ENCODE peak calls at places on chromosomes 7 and 10, in five cellular contexts. H is dorsolateral prefrontal cortex, Y is aorta, P is tibial nerve, E is psoas muscle. T is an unnamed sample.
A peak's percentile ranks its signal among the peaks of the same experiment; 100 is the strongest.

GRCh38 chr7:136116186-136116585 is 139.0 kb upstream of the MTPN start:
- DNase-seq in H (no peak), Y (no peak), P (no peak), E (no peak), T (no peak)

GRCh38 chr7:18445483-18445882 is 50.1 kb upstream of the HDAC9 start:
- DNase-seq in H (no peak), Y (no peak), P (no peak), E (no peak), T (no peak)

GRCh38 chr7:36127075-36127740 is 25.8 kb upstream of the EEPD1 start:
- DNase-seq in H (no peak), Y (no peak), P (no peak), E (peak; percentile 58), T (no peak)

GRCh38 chr7:87926581-87927461 is 7.2 kb upstream of the ADAM22 start:
- DNase-seq in H (no peak), Y (no peak), P (no peak), E (no peak), T (no peak)

GRCh38 chr7:70693690-70694356 is 438.1 kb upstream of the GALNT17 start:
- DNase-seq in H (peak; percentile 47), Y (peak; percentile 95), P (peak; percentile 49), E (peak; percentile 95), T (no peak)

GRCh38 chr7:108613147-108613948 is 43.7 kb downstream of the DNAJB9 start:
- DNase-seq in H (no peak), Y (no peak), P (no peak), E (no peak), T (no peak)

GRCh38 chr7:47508389-47509380 is 73.2 kb downstream of the TNS3 start:
- DNase-seq in H (no peak), Y (no peak), P (no peak), E (peak; percentile 26), T (no peak)

GRCh38 chr10:56633876-56634452 is 272.9 kb upstream of the ZWINT start:
- DNase-seq in H (no peak), Y (no peak), P (no peak), E (no peak), T (no peak)

DNA sequence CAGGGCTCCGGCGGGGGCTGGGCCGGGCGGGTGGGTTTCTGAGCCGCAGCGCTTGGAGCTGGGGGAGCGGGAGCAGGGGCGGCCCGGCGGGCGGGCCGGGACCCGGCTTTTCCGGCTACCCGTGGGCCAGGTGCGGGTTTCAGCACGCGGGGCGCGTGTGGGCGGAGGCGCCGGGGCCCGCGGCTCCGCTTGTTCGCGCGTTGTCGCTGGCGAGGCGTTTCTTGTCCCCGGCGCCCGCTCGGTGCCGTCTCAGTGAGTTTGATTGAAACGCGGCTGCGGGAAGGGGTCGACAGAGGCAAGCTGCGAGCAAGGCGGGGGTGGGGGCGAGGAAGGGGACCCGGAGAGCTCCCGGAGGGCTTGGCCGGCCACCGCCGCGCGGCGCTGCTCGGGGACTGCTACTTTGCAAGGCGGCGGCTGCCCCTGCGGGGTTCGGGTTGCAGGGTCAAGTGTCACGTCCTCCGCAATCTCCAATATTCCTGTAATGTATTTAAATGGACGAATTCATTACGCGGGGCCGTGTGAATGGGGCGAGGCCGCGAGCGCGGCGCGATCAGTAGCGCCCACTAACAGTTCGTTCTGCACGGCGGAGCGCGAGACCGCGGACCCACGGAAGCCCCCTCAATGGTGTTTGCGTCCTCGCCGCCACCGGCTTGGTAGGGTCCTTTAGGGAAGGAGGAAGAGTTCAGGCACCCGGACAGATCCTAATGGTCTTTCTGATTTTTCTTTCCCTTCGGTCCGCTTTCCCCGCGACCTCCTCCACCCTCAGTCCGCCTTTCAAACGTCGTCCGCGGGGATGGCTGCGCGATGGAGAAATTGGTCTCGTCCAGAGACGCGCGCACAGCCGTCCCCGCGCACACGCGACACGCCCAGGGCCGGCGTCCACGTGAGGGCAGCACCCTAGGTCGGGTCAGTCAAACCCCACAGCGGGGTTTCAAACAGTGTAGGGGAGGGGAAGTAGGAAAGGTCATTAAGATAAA is 76.9 kb downstream of the INSIG1 start:
- DNase-seq in H (no peak), Y (no peak), P (no peak), E (no peak), T (no peak)
- H3K4me3 ChIP-seq in H (peak overlapping the region; percentile 33), Y (peak overlapping the region; percentile 29), P (no peak overlapping the region), E (peak overlapping the region; percentile 54), T (no peak overlapping the region)

GRCh38 chr7:1024876-1025746 is 19.2 kb upstream of the GPR146 start:
- DNase-seq in H (no peak), Y (no peak), P (no peak), E (peak; percentile 39), T (no peak)

GRCh38 chr7:1028044-1028770 is 16.1 kb upstream of the GPR146 start:
- DNase-seq in H (peak; percentile 77), Y (peak; percentile 97), P (peak; percentile 86), E (peak; percentile 96), T (no peak)

GRCh38 chr7:1027285-1028043 is 16.9 kb upstream of the GPR146 start:
- DNase-seq in H (no peak), Y (no peak), P (no peak), E (peak; percentile 56), T (no peak)

GRCh38 chr7:1025747-1026581 is 18.4 kb upstream of the GPR146 start:
- DNase-seq in H (no peak), Y (no peak), P (no peak), E (peak; percentile 46), T (no peak)

GRCh38 chr7:1026721-1027151 is 17.6 kb upstream of the GPR146 start:
- DNase-seq in H (no peak), Y (no peak), P (no peak), E (peak; percentile 39), T (no peak)
- H3K4me3 ChIP-seq in H (peak overlapping the region; percentile 82), Y (no peak overlapping the region), P (no peak overlapping the region), E (no peak overlapping the region), T (peak overlapping the region; percentile 67)

DNA sequence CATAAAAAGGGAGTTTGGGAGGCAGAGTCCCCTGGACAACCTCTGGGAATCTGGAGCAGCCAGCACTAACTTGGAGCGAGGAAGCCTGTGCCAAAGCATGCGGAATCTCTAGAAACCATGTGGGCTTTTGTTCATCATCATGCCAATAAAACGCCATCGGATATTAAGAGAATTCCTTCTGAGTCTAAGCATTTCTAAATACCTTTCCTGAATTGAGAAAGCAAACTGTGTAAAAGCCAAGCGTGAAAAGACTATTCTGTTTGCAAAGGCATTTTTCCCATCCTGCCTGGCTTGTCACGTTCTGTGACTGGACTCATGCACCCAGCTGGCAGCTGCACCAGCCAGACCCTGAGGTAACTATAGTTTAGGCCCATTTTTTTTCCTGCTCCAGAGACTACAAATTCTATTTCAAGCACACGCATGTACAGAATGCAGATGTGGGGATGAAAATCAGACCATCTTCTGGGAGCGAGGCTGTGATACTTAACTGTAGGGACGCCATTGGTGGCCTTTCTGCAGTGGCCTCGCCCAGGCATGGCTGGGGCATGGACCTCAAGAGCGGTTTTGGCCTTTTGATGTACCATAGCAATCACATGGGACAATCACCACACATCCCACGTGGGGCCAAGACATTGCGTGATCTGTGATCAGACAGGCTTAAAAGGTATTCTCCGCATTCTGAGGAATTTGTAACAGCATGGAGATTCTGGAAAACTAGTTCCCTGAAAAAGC is 218.9 kb downstream of the KIAA1217 start:
- DNase-seq in H (peak; percentile 38), Y (no peak), P (no peak), E (no peak), T (no peak)
- H3K4me3 ChIP-seq in H (no peak overlapping the region), Y (no peak overlapping the region), P (no peak overlapping the region), E (no peak overlapping the region), T (no peak overlapping the region)

DNA sequence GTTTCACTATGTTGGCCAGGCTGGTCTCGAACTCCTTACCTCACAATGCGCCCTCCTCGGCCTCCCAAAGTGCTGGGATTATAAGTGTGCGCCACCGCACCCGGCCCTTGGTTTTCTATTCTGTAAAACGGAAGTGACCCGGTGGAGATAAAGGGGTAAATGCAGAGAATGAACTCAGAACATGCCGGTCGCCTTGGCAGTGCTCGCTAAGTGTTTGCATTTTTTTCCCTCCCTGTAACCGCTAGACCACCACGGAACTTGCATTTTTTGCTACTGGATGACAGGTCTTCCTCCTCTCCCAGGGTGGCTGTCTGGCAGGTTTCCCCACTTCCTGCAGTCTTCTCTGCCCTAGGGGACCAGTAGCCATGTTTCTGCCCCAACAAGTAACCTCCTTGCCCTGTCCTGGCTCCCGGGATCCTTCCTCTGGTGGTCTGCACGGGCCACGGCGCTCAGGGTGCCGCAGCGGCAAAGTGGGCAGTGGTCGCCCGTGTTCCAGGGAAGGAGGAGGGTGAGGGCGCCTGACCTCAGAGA is 18.8 kb upstream of the GNA12 start:
- DNase-seq in H (no peak), Y (peak; percentile 76), P (no peak), E (no peak), T (no peak)
- H3K4me3 ChIP-seq in H (no peak overlapping the region), Y (no peak overlapping the region), P (no peak overlapping the region), E (no peak overlapping the region), T (no peak overlapping the region)

GRCh38 chr7:99408347-99409191 is at the start of the genes BUD31 and PDAP1:
- DNase-seq in H (peak; percentile 92), Y (peak; percentile 98), P (peak; percentile 84), E (peak; percentile 98), T (peak; percentile 76)

GRCh38 chr7:99409192-99409572 is 413 bp downstream of the BUD31 start:
- DNase-seq in H (no peak), Y (no peak), P (no peak), E (no peak), T (no peak)

GRCh38 chr7:99406557-99406956 is 1.8 kb downstream of the PDAP1 start:
- DNase-seq in H (no peak), Y (no peak), P (no peak), E (no peak), T (no peak)

GRCh38 chr7:99409814-99410213 is 1.0 kb downstream of the BUD31 start:
- DNase-seq in H (no peak), Y (no peak), P (no peak), E (no peak), T (no peak)

DNA sequence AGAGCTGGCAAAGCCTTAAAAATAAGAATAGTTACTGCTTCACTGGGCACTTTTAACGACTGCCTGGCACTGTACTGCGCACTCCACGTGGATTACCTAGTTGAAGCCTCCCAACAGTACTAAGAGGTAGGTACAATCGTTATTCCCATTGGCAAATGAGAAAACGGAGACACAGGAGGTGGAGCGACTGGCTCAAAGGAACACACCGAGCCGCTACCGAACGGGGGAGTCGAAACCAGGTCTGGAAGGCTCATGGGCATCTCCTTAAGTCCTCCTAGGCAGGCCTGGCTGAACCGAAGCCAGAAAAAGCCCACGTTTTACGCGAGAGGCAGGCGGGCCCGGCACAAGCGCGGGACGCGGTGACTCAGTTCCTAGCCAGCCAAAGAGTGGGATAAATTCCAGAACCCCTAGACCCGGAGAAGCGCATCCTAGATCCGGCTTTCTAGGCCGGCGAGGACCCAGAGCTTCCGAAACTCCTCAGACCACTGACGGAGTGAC is 499 bp downstream of the PDAP1 start:
- DNase-seq in H (peak; percentile 62), Y (peak; percentile 94), P (no peak), E (peak; percentile 87), T (peak; percentile 24)
- H3K4me3 ChIP-seq in H (peak overlapping the region; percentile 98), Y (peak overlapping the region; percentile 61), P (peak overlapping the region; percentile 96), E (peak overlapping the region; percentile 95), T (peak overlapping the region; percentile 98)

T was measured in AG04449.